ENCODE peak calls at places on chromosome 22, in eight cellular contexts. One of them, this sample, is unnamed. For H3K9me3, the result is how much of the 10 kb centered on the place peaks cover.

GRCh38 chr22:30202531-30203006 is 44.0 kb downstream of the LIF start:
- DNase-seq in stomach: peak
- DNase-seq in adrenal gland: no peak
- DNase-seq in IMR-90: peak
- DNase-seq in psoas muscle: no peak
- DNase-seq in pancreas: no peak
- DNase-seq in H1: no peak
- DNase-seq in osteoblast: no peak
- DNase-seq in this sample: peak

GRCh38 chr22:46220921-46221320 is 29.2 kb downstream of the CDPF1 start:
- DNase-seq in IMR-90: peak
- DNase-seq in osteoblast: no peak
- DNase-seq in adrenal gland: no peak
- DNase-seq in psoas muscle: no peak
- DNase-seq in stomach: no peak
- DNase-seq in pancreas: no peak
- DNase-seq in H1: no peak
- DNase-seq in this sample: no peak

GRCh38 chr22:17243524-17243923 is 24.3 kb upstream of the ADA2 start:
- DNase-seq in H1: no peak
- DNase-seq in adrenal gland: peak
- DNase-seq in psoas muscle: peak
- DNase-seq in IMR-90: no peak
- DNase-seq in stomach: no peak
- DNase-seq in osteoblast: peak
- DNase-seq in pancreas: no peak
- DNase-seq in this sample: no peak

GRCh38 chr22:22168190-22168940 is 76.2 kb upstream of the VPREB1 start:
- DNase-seq in H1: no peak
- DNase-seq in psoas muscle: no peak
- DNase-seq in pancreas: no peak
- DNase-seq in adrenal gland: no peak
- DNase-seq in IMR-90: peak
- DNase-seq in stomach: no peak
- DNase-seq in osteoblast: no peak
- DNase-seq in this sample: no peak

GRCh38 chr22:25478111-25478510 is 86.4 kb upstream of the GRK3 start:
- DNase-seq in psoas muscle: no peak
- DNase-seq in IMR-90: no peak
- DNase-seq in stomach: no peak
- DNase-seq in adrenal gland: no peak
- DNase-seq in osteoblast: no peak
- DNase-seq in H1: no peak
- DNase-seq in pancreas: no peak
- DNase-seq in this sample: no peak

GRCh38 chr22:30265851-30266444 is 703 bp downstream of the OSM start:
- DNase-seq in H1: no peak
- DNase-seq in osteoblast: peak
- DNase-seq in IMR-90: no peak
- DNase-seq in pancreas: no peak
- DNase-seq in adrenal gland: no peak
- DNase-seq in psoas muscle: no peak
- DNase-seq in stomach: peak
- DNase-seq in this sample: no peak

GRCh38 chr22:37930270-37930951 is 23.0 kb downstream of the C22orf23 start:
- DNase-seq in psoas muscle: no peak
- DNase-seq in H1: no peak
- DNase-seq in pancreas: no peak
- DNase-seq in adrenal gland: peak
- DNase-seq in stomach: no peak
- DNase-seq in IMR-90: peak
- DNase-seq in osteoblast: peak
- DNase-seq in this sample: peak

GRCh38 chr22:27110985-27111451 is 453.6 kb downstream of the MIAT start:
- DNase-seq in H1: no peak
- DNase-seq in osteoblast: peak
- DNase-seq in adrenal gland: no peak
- DNase-seq in pancreas: no peak
- DNase-seq in psoas muscle: no peak
- DNase-seq in stomach: no peak
- DNase-seq in IMR-90: peak
- DNase-seq in this sample: no peak

GRCh38 chr22:49600452-49600847 is 227.2 kb downstream of the BRD1 start:
- DNase-seq in psoas muscle: no peak
- DNase-seq in osteoblast: peak
- DNase-seq in adrenal gland: no peak
- DNase-seq in stomach: no peak
- DNase-seq in pancreas: no peak
- DNase-seq in IMR-90: no peak
- DNase-seq in H1: no peak
- DNase-seq in this sample: no peak

GRCh38 chr22:49597428-49598039 is 230.1 kb downstream of the BRD1 start:
- DNase-seq in stomach: no peak
- DNase-seq in pancreas: no peak
- DNase-seq in adrenal gland: no peak
- DNase-seq in H1: no peak
- DNase-seq in psoas muscle: no peak
- DNase-seq in IMR-90: no peak
- DNase-seq in osteoblast: no peak
- DNase-seq in this sample: no peak

GRCh38 chr22:49599691-49600451 is 227.8 kb downstream of the BRD1 start:
- DNase-seq in pancreas: no peak
- DNase-seq in stomach: no peak
- DNase-seq in H1: peak
- DNase-seq in adrenal gland: no peak
- DNase-seq in IMR-90: no peak
- DNase-seq in osteoblast: peak
- DNase-seq in psoas muscle: no peak
- DNase-seq in this sample: no peak

GRCh38 chr22:49598338-49598737 is 229.3 kb downstream of the BRD1 start:
- DNase-seq in H1: no peak
- DNase-seq in osteoblast: peak
- DNase-seq in IMR-90: no peak
- DNase-seq in psoas muscle: no peak
- DNase-seq in stomach: no peak
- DNase-seq in adrenal gland: no peak
- DNase-seq in pancreas: no peak
- DNase-seq in this sample: no peak

DNA sequence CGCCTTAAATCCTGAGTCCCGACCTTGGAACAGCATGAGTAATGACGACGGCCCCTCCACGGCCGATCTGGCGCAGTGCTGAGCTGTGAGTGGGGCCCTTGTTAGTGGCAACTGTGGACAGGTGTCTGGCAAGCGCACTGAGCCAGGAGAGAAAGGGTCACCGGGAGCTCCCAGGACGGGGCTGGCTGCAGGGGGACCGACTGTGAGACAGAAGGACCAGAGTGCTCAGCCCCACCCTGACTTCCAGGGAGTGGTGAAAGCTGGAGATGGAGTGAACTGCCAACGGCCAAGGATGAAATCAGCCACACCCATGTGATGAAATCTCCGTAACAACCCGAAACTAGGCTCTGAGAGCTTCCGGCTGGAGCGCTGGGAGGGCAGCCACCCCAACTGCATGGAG is 228.6 kb downstream of the BRD1 start:
- DNase-seq in stomach: no peak
- DNase-seq in psoas muscle: no peak
- DNase-seq in H1: peak
- DNase-seq in IMR-90: no peak
- DNase-seq in osteoblast: peak
- DNase-seq in adrenal gland: no peak
- DNase-seq in pancreas: no peak
- DNase-seq in this sample: no peak
- H3K9me3 ChIP-seq in stomach: under half
- H3K9me3 ChIP-seq in psoas muscle: under half
- H3K9me3 ChIP-seq in H1: under half
- H3K9me3 ChIP-seq in IMR-90: half or more
- H3K9me3 ChIP-seq in osteoblast: under half
- H3K9me3 ChIP-seq in adrenal gland: under half
- H3K9me3 ChIP-seq in pancreas: under half
- H3K9me3 ChIP-seq in this sample: under half

GRCh38 chr22:31843526-31843925 is 89.7 kb downstream of the DEPDC5 start:
- DNase-seq in osteoblast: no peak
- DNase-seq in psoas muscle: no peak
- DNase-seq in IMR-90: no peak
- DNase-seq in stomach: no peak
- DNase-seq in pancreas: no peak
- DNase-seq in H1: no peak
- DNase-seq in adrenal gland: no peak
- DNase-seq in this sample: no peak

GRCh38 chr22:31844941-31845340 is 91.1 kb downstream of the DEPDC5 start:
- DNase-seq in adrenal gland: no peak
- DNase-seq in psoas muscle: no peak
- DNase-seq in osteoblast: no peak
- DNase-seq in IMR-90: no peak
- DNase-seq in stomach: no peak
- DNase-seq in H1: no peak
- DNase-seq in pancreas: no peak
- DNase-seq in this sample: no peak

GRCh38 chr22:31841029-31841827 is 87.4 kb downstream of the DEPDC5 start:
- DNase-seq in psoas muscle: no peak
- DNase-seq in pancreas: no peak
- DNase-seq in osteoblast: no peak
- DNase-seq in H1: no peak
- DNase-seq in adrenal gland: no peak
- DNase-seq in stomach: no peak
- DNase-seq in IMR-90: no peak
- DNase-seq in this sample: peak

GRCh38 chr22:31850135-31850534 is 94.2 kb upstream of the YWHAH start:
- DNase-seq in adrenal gland: no peak
- DNase-seq in stomach: no peak
- DNase-seq in IMR-90: no peak
- DNase-seq in osteoblast: no peak
- DNase-seq in psoas muscle: no peak
- DNase-seq in H1: no peak
- DNase-seq in pancreas: no peak
- DNase-seq in this sample: no peak

GRCh38 chr22:31846161-31847115 is 92.6 kb downstream of the DEPDC5 start:
- DNase-seq in osteoblast: peak
- DNase-seq in H1: no peak
- DNase-seq in adrenal gland: no peak
- DNase-seq in stomach: no peak
- DNase-seq in psoas muscle: no peak
- DNase-seq in IMR-90: peak
- DNase-seq in pancreas: no peak
- DNase-seq in this sample: no peak
- TF ChIP-seq CTCF in osteoblast: peak
- TF ChIP-seq CTCF in H1: peak
- TF ChIP-seq CTCF in adrenal gland: peak
- TF ChIP-seq CTCF in stomach: no peak
- TF ChIP-seq CTCF in psoas muscle: no peak
- TF ChIP-seq CTCF in IMR-90: peak
- TF ChIP-seq CTCF in pancreas: no peak
- TF ChIP-seq CTCF in this sample: no peak

GRCh38 chr22:48700180-48700565 is 1127.5 kb downstream of the BRD1 start:
- DNase-seq in psoas muscle: no peak
- DNase-seq in pancreas: no peak
- DNase-seq in stomach: no peak
- DNase-seq in osteoblast: no peak
- DNase-seq in H1: no peak
- DNase-seq in IMR-90: no peak
- DNase-seq in adrenal gland: no peak
- DNase-seq in this sample: no peak

GRCh38 chr22:48701296-48702030 is 1126.2 kb downstream of the BRD1 start:
- DNase-seq in pancreas: no peak
- DNase-seq in H1: no peak
- DNase-seq in IMR-90: no peak
- DNase-seq in psoas muscle: no peak
- DNase-seq in stomach: no peak
- DNase-seq in adrenal gland: no peak
- DNase-seq in osteoblast: no peak
- DNase-seq in this sample: no peak

GRCh38 chr22:48699531-48699930 is 1128.1 kb downstream of the BRD1 start:
- DNase-seq in osteoblast: no peak
- DNase-seq in H1: no peak
- DNase-seq in stomach: no peak
- DNase-seq in adrenal gland: no peak
- DNase-seq in psoas muscle: no peak
- DNase-seq in pancreas: no peak
- DNase-seq in IMR-90: no peak
- DNase-seq in this sample: no peak

GRCh38 chr22:48702573-48703264 is 1125.0 kb downstream of the BRD1 start:
- DNase-seq in H1: no peak
- DNase-seq in IMR-90: no peak
- DNase-seq in stomach: peak
- DNase-seq in osteoblast: no peak
- DNase-seq in adrenal gland: no peak
- DNase-seq in psoas muscle: no peak
- DNase-seq in pancreas: peak
- DNase-seq in this sample: no peak

DNA sequence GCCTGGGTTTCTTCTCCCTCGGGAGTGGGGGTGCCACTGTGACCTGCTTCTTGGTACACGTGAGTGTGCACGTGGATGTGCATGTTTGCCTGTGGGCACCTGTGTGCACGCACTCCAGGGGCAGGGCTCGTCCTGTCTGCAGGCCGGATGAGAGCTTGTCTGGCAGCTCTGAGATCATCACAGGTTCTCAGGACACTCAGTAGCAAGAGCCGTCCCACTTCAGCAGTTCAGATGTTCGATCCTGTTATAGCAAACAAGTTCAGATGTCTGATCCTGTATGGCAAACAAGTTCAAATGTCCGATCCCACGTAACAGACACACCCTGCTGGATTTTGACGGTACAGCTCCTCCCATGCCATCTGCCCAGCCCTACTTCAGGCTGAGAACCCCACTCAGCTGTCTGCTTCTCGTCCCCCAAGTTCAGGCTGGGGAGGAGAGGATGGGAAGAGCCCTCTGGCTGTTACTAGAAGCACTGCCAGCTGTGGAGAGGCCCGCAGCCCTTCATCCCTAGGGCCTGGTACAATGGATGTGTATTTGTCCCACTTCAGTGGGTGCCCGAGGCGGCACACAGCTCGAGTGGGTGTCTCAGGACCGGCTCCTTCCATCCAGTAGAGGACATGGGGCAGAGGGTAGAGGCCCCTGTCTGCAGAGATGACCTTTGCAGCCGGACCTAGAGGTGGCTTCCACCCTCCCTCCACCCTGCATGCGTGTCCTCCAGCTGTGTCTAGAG is 1126.9 kb downstream of the BRD1 start:
- DNase-seq in stomach: no peak
- DNase-seq in osteoblast: no peak
- DNase-seq in H1: no peak
- DNase-seq in IMR-90: no peak
- DNase-seq in pancreas: no peak
- DNase-seq in psoas muscle: no peak
- DNase-seq in adrenal gland: no peak
- DNase-seq in this sample: no peak
- H3K9me3 ChIP-seq in stomach: under half
- H3K9me3 ChIP-seq in osteoblast: under half
- H3K9me3 ChIP-seq in H1: under half
- H3K9me3 ChIP-seq in IMR-90: half or more
- H3K9me3 ChIP-seq in pancreas: under half
- H3K9me3 ChIP-seq in psoas muscle: under half
- H3K9me3 ChIP-seq in adrenal gland: under half
- H3K9me3 ChIP-seq in this sample: under half

DNA sequence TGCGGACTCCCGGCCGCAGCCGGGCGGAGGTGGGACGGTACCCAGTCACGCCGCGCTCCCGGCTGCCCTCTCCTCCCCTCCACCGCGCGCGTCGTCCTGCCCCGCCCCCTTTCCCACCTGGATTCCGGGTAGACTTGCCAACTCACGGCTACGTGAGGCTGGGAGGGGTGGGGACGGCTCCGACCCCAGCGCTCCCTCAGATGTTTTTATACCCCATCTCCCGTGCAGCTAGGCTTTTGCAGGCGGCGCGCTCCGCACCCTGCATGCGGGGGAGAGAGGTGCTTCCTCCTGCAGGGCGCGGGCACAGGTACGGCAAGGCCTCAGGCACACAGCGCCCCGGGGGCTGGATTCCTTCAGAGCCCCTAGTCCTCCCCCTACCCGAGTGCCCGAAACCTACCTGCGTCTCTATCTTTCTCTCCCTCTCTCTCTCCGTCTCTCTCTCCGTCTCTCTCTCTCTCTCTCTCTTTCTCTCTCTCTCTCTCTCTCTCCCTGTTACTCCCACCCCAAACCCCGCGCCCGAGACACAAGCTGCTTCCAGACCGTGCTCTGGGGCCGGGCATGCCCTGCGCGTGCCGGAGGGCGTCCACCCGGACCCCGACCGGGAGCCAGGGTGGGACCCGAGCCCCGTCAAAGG is 1.9 kb downstream of the PDGFB start:
- DNase-seq in pancreas: peak
- DNase-seq in osteoblast: no peak
- DNase-seq in IMR-90: no peak
- DNase-seq in H1: peak
- DNase-seq in stomach: peak
- DNase-seq in adrenal gland: no peak
- DNase-seq in psoas muscle: no peak
- DNase-seq in this sample: no peak
- TF ChIP-seq CTCF in pancreas: no peak
- TF ChIP-seq CTCF in osteoblast: no peak
- TF ChIP-seq CTCF in IMR-90: no peak
- TF ChIP-seq CTCF in H1: no peak
- TF ChIP-seq CTCF in stomach: no peak
- TF ChIP-seq CTCF in adrenal gland: peak
- TF ChIP-seq CTCF in psoas muscle: no peak
- TF ChIP-seq CTCF in this sample: no peak